ENCODE peak calls at places on chromosomes 16 and 17, in ten cellular contexts. N is cardiac muscle cell; O is thoracic aorta; V is effector memory CD4-positive, alpha-beta T cell; U is ascending aorta; E is stomach; I is uterus; K is colonic mucosa; X is heart left ventricle; P is breast epithelium. B is an unnamed sample. For H3K4me1 and H3K36me3, the result is how much of the 10 kb centered on the place peaks cover.

GRCh38 chr17:57954421-57955182 is 610 bp downstream of the CUEDC1 start:
- DNase-seq in N (peak), X (peak), U (peak), P (peak), V (no peak), I (peak), O (no peak), E (peak), K (peak), B (no peak)

GRCh38 chr17:66211047-66211810 is 18.0 kb downstream of the APOH start:
- DNase-seq in V (no peak), N (no peak), O (no peak), K (no peak), E (no peak), P (no peak), I (no peak), X (no peak), U (no peak), B (no peak)

GRCh38 chr17:18184143-18185007 is 747 bp downstream of the ALKBH5 start:
- DNase-seq in U (peak), X (peak), E (peak), N (peak), I (peak), V (peak), K (peak), O (peak), P (peak), B (peak)

GRCh38 chr17:77786740-77787505 is 171.6 kb upstream of the TNRC6C start:
- DNase-seq in K (no peak), V (no peak), O (no peak), N (no peak), I (no peak), X (no peak), U (no peak), P (no peak), E (no peak), B (no peak)

GRCh38 chr17:1783834-1784611 is 22.2 kb downstream of the SERPINF1 start:
- DNase-seq in V (no peak), O (peak), P (no peak), K (peak), I (peak), N (peak), E (peak), X (peak), U (peak), B (peak)

GRCh38 chr17:78064708-78065107 is 63.8 kb downstream of the TMC6 start:
- DNase-seq in N (no peak), X (no peak), K (no peak), U (no peak), V (no peak), O (no peak), P (no peak), E (no peak), I (no peak), B (no peak)

GRCh38 chr17:28173801-28174200 is 131.3 kb downstream of the NLK start:
- DNase-seq in X (no peak), U (no peak), V (no peak), P (no peak), K (no peak), E (no peak), I (no peak), N (peak), O (no peak), B (no peak)

GRCh38 chr17:16938496-16939270 is 33.2 kb downstream of the TNFRSF13B start:
- DNase-seq in P (peak), O (no peak), N (peak), I (no peak), X (no peak), V (no peak), E (peak), U (peak), K (no peak), B (no peak)

GRCh38 chr17:79047291-79047920 is 23.4 kb downstream of the C1QTNF1 start:
- DNase-seq in V (no peak), P (no peak), U (no peak), N (no peak), E (no peak), X (no peak), O (no peak), I (no peak), K (no peak), B (no peak)

GRCh38 chr16:85052536-85052935 is 24.9 kb downstream of the KIAA0513 start:
- DNase-seq in N (no peak), E (no peak), I (no peak), V (no peak), U (no peak), O (no peak), K (no peak), P (no peak), X (no peak), B (no peak)

GRCh38 chr16:77943770-77944169 is 78.6 kb upstream of the CLEC3A start:
- DNase-seq in N (no peak), I (no peak), O (no peak), V (no peak), U (no peak), X (no peak), K (no peak), E (no peak), P (no peak), B (no peak)

GRCh38 chr17:944266-944665 is 35.3 kb downstream of the NXN start:
- DNase-seq in V (no peak), U (no peak), O (no peak), P (no peak), I (no peak), X (no peak), K (no peak), E (no peak), N (no peak), B (no peak)

GRCh38 chr16:79664407-79664806 is 63.9 kb upstream of the MAF start:
- DNase-seq in N (no peak), X (no peak), V (no peak), I (no peak), K (no peak), E (no peak), P (no peak), O (no peak), U (no peak), B (no peak)

GRCh38 chr17:7857724-7858486 is at the start of gene CYB5D1:
- DNase-seq in V (peak), E (peak), K (peak), O (peak), P (peak), U (peak), N (peak), I (peak), X (peak), B (peak)

GRCh38 chr17:74296548-74296936 is 22.5 kb downstream of the DNAI2 start:
- DNase-seq in P (no peak), V (no peak), I (peak), O (no peak), U (no peak), K (peak), X (peak), N (peak), E (peak), B (peak)

GRCh38 chr16:77457046-77457445 is 22.2 kb upstream of the ADAMTS18 start:
- DNase-seq in U (no peak), N (no peak), K (no peak), X (no peak), P (no peak), E (no peak), V (no peak), O (no peak), I (no peak), B (no peak)

GRCh38 chr16:2210386-2211365 is at the start of gene BRICD5:
- DNase-seq in X (no peak), K (no peak), U (no peak), I (no peak), O (no peak), N (peak), V (no peak), P (no peak), E (no peak), B (no peak)

GRCh38 chr17:17129466-17129865 is 76.7 kb downstream of the PLD6 start:
- DNase-seq in O (no peak), N (no peak), V (no peak), I (no peak), P (no peak), X (no peak), U (no peak), E (no peak), K (no peak), B (no peak)

GRCh38 chr17:47806026-47806912 is 15.3 kb downstream of the OSBPL7 start:
- DNase-seq in O (no peak), V (no peak), P (no peak), E (peak), I (no peak), X (no peak), K (no peak), N (no peak), U (no peak), B (no peak)

GRCh38 chr16:85752511-85753420 is 1.9 kb upstream of the C16orf74 start:
- DNase-seq in I (peak), O (no peak), K (no peak), P (peak), N (peak), X (no peak), V (no peak), E (peak), U (no peak), B (no peak)

GRCh38 chr17:61409301-61410099 is 9.9 kb downstream of the TBX2 start:
- DNase-seq in X (peak), V (no peak), E (peak), O (no peak), K (peak), I (peak), N (peak), P (peak), U (peak), B (no peak)

GRCh38 chr17:31495049-31495885 is 103.8 kb downstream of the RAB11FIP4 start:
- DNase-seq in I (no peak), O (no peak), X (no peak), P (no peak), V (no peak), U (no peak), E (peak), K (peak), N (no peak), B (no peak)

GRCh38 chr17:39924691-39925055 is 2.7 kb downstream of the ORMDL3 start:
- DNase-seq in P (no peak), I (no peak), E (no peak), N (no peak), U (no peak), V (no peak), X (no peak), K (no peak), O (no peak), B (no peak)

GRCh38 chr17:39927101-39927927 is at the start of the genes LRRC3C and ORMDL3:
- DNase-seq in V (peak), I (peak), P (peak), X (peak), K (peak), U (peak), N (peak), E (peak), O (peak), B (peak)

GRCh38 chr17:39925282-39926134 is 1.9 kb downstream of the ORMDL3 start:
- DNase-seq in V (no peak), U (no peak), O (no peak), P (no peak), N (no peak), X (no peak), I (no peak), K (no peak), E (no peak), B (no peak)

GRCh38 chr17:39926588-39927100 is 757 bp downstream of the ORMDL3 start:
- DNase-seq in I (peak), K (peak), O (no peak), V (peak), X (peak), N (peak), U (peak), E (peak), P (no peak), B (peak)

GRCh38 chr17:39926135-39926587 is 1.2 kb downstream of the ORMDL3 start:
- DNase-seq in P (no peak), E (no peak), N (peak), V (no peak), U (no peak), O (no peak), I (no peak), X (no peak), K (no peak), B (no peak)
- H3K4me1 ChIP-seq in P (under half), E (under half), N (under half), V (under half), U (under half), O (under half), I (under half), X (under half), K (under half), B (half or more)

DNA sequence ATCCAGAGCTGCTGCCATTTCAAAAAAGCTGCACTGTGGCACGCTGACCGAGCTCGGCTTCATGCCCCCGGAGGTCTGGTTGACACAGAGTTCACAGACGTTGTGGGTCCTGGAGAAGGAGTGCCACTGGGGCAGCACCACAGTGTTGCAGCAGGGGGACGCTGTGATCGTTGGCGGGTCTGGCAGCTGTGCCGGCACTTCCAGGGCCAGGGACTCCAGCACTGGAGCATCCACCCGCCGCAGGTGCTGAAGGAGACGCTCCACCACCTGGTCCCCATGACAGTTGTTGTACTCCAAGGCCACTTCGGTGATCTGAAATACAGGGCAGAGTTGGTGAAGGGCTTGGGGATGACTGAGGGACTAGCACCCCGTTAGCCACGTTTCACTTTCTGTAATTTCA is 23.5 kb downstream of the SNN start:
- DNase-seq in K (no peak), U (no peak), I (peak), V (no peak), E (no peak), N (no peak), X (no peak), P (no peak), O (no peak), B (no peak)
- H3K36me3 ChIP-seq in K (under half), U (under half), I (under half), V (half or more), E (half or more), N (under half), X (under half), P (under half), O (under half), B (half or more)

GRCh38 chr16:67539691-67540635 is 11.3 kb downstream of the RIPOR1 start:
- DNase-seq in P (no peak), U (no peak), V (no peak), K (no peak), N (no peak), O (no peak), X (no peak), E (no peak), I (no peak), B (no peak)
- H3K4me1 ChIP-seq in P (under half), U (under half), V (under half), K (under half), N (under half), O (under half), X (half or more), E (under half), I (under half), B (under half)

DNA sequence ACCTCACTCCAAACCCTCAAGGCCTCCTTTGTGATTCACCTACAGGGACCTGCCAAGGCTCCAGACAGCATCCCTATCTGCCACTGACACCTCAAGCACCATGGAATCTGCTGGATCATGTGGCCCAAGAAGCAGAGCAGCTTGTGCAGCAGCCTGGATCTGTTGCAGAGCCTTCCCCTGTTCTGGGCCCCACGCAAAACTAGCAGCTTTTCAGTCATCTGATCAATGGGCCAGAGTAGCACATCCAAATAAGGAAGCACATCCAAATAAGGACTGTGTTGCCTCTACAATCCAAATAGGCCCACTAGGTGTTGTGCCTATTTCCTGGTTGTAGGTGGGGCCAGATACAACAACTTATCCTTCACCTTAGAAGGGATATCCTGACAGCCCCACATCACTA is 97.1 kb upstream of the GNAO1 start:
- DNase-seq in O (no peak), I (no peak), K (no peak), X (no peak), P (no peak), E (no peak), V (no peak), U (no peak), N (no peak), B (no peak)
- H3K36me3 ChIP-seq in O (under half), I (under half), K (under half), X (under half), P (under half), E (under half), V (under half), U (under half), N (under half), B (under half)